ENCODE peak calls at places on chromosomes 16 and 17, in nine cellular contexts. One of them, this sample, is unnamed.

GRCh38 chr16:46586011-46586577 is 35.1 kb downstream of the SHCBP1 start:
- DNase-seq in NCI-H146: no peak
- DNase-seq in hepatocyte: no peak
- DNase-seq in NCI-H1092: no peak
- DNase-seq in mesenteric fat pad: no peak
- DNase-seq in HT-29: no peak
- DNase-seq in RWPE1: no peak
- DNase-seq in stomach: no peak
- DNase-seq in HS-27A: no peak
- DNase-seq in this sample: no peak

GRCh38 chr16:49788505-49788904 is 67.4 kb downstream of the ZNF423 start:
- DNase-seq in RWPE1: no peak
- DNase-seq in stomach: no peak
- DNase-seq in HS-27A: no peak
- DNase-seq in NCI-H1092: no peak
- DNase-seq in NCI-H146: no peak
- DNase-seq in hepatocyte: no peak
- DNase-seq in HT-29: no peak
- DNase-seq in mesenteric fat pad: no peak
- DNase-seq in this sample: no peak

GRCh38 chr17:41825175-41825845 is 10.7 kb downstream of the NT5C3B start:
- DNase-seq in NCI-H146: no peak
- DNase-seq in HT-29: no peak
- DNase-seq in RWPE1: no peak
- DNase-seq in hepatocyte: no peak
- DNase-seq in HS-27A: no peak
- DNase-seq in NCI-H1092: no peak
- DNase-seq in mesenteric fat pad: no peak
- DNase-seq in stomach: no peak
- DNase-seq in this sample: no peak

GRCh38 chr16:85360323-85361277 is 248.3 kb upstream of the CIBAR2 start:
- DNase-seq in NCI-H1092: peak; percentile 87
- DNase-seq in hepatocyte: peak; percentile 63
- DNase-seq in mesenteric fat pad: no peak
- DNase-seq in RWPE1: peak; percentile 84
- DNase-seq in HS-27A: no peak
- DNase-seq in stomach: peak; percentile 77
- DNase-seq in NCI-H146: peak; percentile 92
- DNase-seq in HT-29: peak; percentile 57
- DNase-seq in this sample: peak; percentile 98

GRCh38 chr17:80025140-80025539 is 10.5 kb downstream of the TBC1D16 start:
- DNase-seq in HS-27A: no peak
- DNase-seq in NCI-H146: peak; percentile 89
- DNase-seq in mesenteric fat pad: no peak
- DNase-seq in RWPE1: no peak
- DNase-seq in HT-29: no peak
- DNase-seq in NCI-H1092: peak; percentile 67
- DNase-seq in stomach: no peak
- DNase-seq in hepatocyte: peak; percentile 50
- DNase-seq in this sample: peak; percentile 86

GRCh38 chr17:61449707-61450640 is 2.2 kb upstream of the TBX4 start:
- DNase-seq in stomach: no peak
- DNase-seq in HS-27A: no peak
- DNase-seq in hepatocyte: no peak
- DNase-seq in NCI-H1092: no peak
- DNase-seq in NCI-H146: no peak
- DNase-seq in HT-29: no peak
- DNase-seq in mesenteric fat pad: no peak
- DNase-seq in RWPE1: no peak
- DNase-seq in this sample: no peak

GRCh38 chr17:47810200-47810821 is 11.3 kb downstream of the OSBPL7 start:
- DNase-seq in HT-29: peak; percentile 72
- DNase-seq in NCI-H1092: no peak
- DNase-seq in NCI-H146: no peak
- DNase-seq in stomach: peak; percentile 82
- DNase-seq in mesenteric fat pad: peak; percentile 90
- DNase-seq in hepatocyte: peak; percentile 93
- DNase-seq in HS-27A: peak; percentile 67
- DNase-seq in RWPE1: peak; percentile 83
- DNase-seq in this sample: peak; percentile 90

GRCh38 chr17:80264048-80264792 is 3.6 kb downstream of the RNF213 start:
- DNase-seq in stomach: peak; percentile 37
- DNase-seq in HS-27A: no peak
- DNase-seq in HT-29: no peak
- DNase-seq in mesenteric fat pad: no peak
- DNase-seq in NCI-H1092: no peak
- DNase-seq in NCI-H146: no peak
- DNase-seq in RWPE1: no peak
- DNase-seq in hepatocyte: no peak
- DNase-seq in this sample: no peak

GRCh38 chr17:8503368-8503767 is 67.7 kb downstream of the NDEL1 start:
- DNase-seq in HT-29: no peak
- DNase-seq in HS-27A: no peak
- DNase-seq in RWPE1: no peak
- DNase-seq in NCI-H146: peak; percentile 36
- DNase-seq in stomach: no peak
- DNase-seq in NCI-H1092: no peak
- DNase-seq in hepatocyte: no peak
- DNase-seq in mesenteric fat pad: no peak
- DNase-seq in this sample: no peak

GRCh38 chr16:12182202-12182601 is 205.7 kb downstream of the SNX29 start:
- DNase-seq in HS-27A: no peak
- DNase-seq in stomach: no peak
- DNase-seq in hepatocyte: no peak
- DNase-seq in HT-29: no peak
- DNase-seq in NCI-H146: peak; percentile 68
- DNase-seq in NCI-H1092: no peak
- DNase-seq in mesenteric fat pad: no peak
- DNase-seq in RWPE1: no peak
- DNase-seq in this sample: no peak

GRCh38 chr16:21656795-21657768 is 4.7 kb upstream of the IGSF6 start:
- DNase-seq in stomach: no peak
- DNase-seq in HT-29: peak; percentile 59
- DNase-seq in NCI-H146: peak; percentile 23
- DNase-seq in hepatocyte: peak; percentile 70
- DNase-seq in RWPE1: peak; percentile 69
- DNase-seq in NCI-H1092: no peak
- DNase-seq in mesenteric fat pad: no peak
- DNase-seq in HS-27A: no peak
- DNase-seq in this sample: peak; percentile 65

GRCh38 chr16:70407811-70408274 is 31.1 kb downstream of the ST3GAL2 start:
- DNase-seq in RWPE1: no peak
- DNase-seq in mesenteric fat pad: no peak
- DNase-seq in HS-27A: no peak
- DNase-seq in hepatocyte: no peak
- DNase-seq in stomach: no peak
- DNase-seq in NCI-H146: no peak
- DNase-seq in NCI-H1092: no peak
- DNase-seq in HT-29: no peak
- DNase-seq in this sample: no peak

GRCh38 chr16:57049678-57050077 is 42.7 kb upstream of the CPNE2 start:
- DNase-seq in mesenteric fat pad: no peak
- DNase-seq in NCI-H1092: no peak
- DNase-seq in NCI-H146: no peak
- DNase-seq in hepatocyte: no peak
- DNase-seq in HT-29: no peak
- DNase-seq in RWPE1: no peak
- DNase-seq in stomach: no peak
- DNase-seq in HS-27A: no peak
- DNase-seq in this sample: no peak

GRCh38 chr16:27228621-27229501 is 25.5 kb downstream of the KDM8 start:
- DNase-seq in HS-27A: no peak
- DNase-seq in RWPE1: no peak
- DNase-seq in hepatocyte: peak; percentile 52
- DNase-seq in NCI-H1092: no peak
- DNase-seq in HT-29: no peak
- DNase-seq in mesenteric fat pad: no peak
- DNase-seq in NCI-H146: peak; percentile 66
- DNase-seq in stomach: no peak
- DNase-seq in this sample: peak; percentile 3

GRCh38 chr17:77441130-77441920 is 300.6 kb downstream of the SEC14L1 start:
- DNase-seq in HT-29: no peak
- DNase-seq in mesenteric fat pad: no peak
- DNase-seq in stomach: no peak
- DNase-seq in RWPE1: no peak
- DNase-seq in NCI-H146: no peak
- DNase-seq in HS-27A: no peak
- DNase-seq in hepatocyte: no peak
- DNase-seq in NCI-H1092: no peak
- DNase-seq in this sample: peak; percentile 53

GRCh38 chr16:84043486-84044107 is 1.0 kb upstream of the SLC38A8 start:
- DNase-seq in HT-29: no peak
- DNase-seq in NCI-H146: peak; percentile 85
- DNase-seq in HS-27A: no peak
- DNase-seq in mesenteric fat pad: no peak
- DNase-seq in RWPE1: no peak
- DNase-seq in hepatocyte: no peak
- DNase-seq in stomach: no peak
- DNase-seq in NCI-H1092: no peak
- DNase-seq in this sample: peak; percentile 77

GRCh38 chr17:46903762-46904672 is 18.9 kb upstream of the GOSR2 start:
- DNase-seq in HS-27A: no peak
- DNase-seq in NCI-H1092: no peak
- DNase-seq in HT-29: no peak
- DNase-seq in hepatocyte: no peak
- DNase-seq in NCI-H146: no peak
- DNase-seq in mesenteric fat pad: peak; percentile 47
- DNase-seq in stomach: no peak
- DNase-seq in RWPE1: no peak
- DNase-seq in this sample: no peak

GRCh38 chr17:17887752-17888304 is 51.0 kb upstream of the SREBF1 start:
- DNase-seq in mesenteric fat pad: no peak
- DNase-seq in HS-27A: no peak
- DNase-seq in HT-29: no peak
- DNase-seq in hepatocyte: no peak
- DNase-seq in NCI-H146: no peak
- DNase-seq in stomach: no peak
- DNase-seq in NCI-H1092: no peak
- DNase-seq in RWPE1: no peak
- DNase-seq in this sample: no peak

GRCh38 chr16:59090501-59090900 is 356.4 kb upstream of the GOT2 start:
- DNase-seq in stomach: no peak
- DNase-seq in hepatocyte: no peak
- DNase-seq in RWPE1: no peak
- DNase-seq in NCI-H1092: no peak
- DNase-seq in NCI-H146: no peak
- DNase-seq in HT-29: no peak
- DNase-seq in mesenteric fat pad: no peak
- DNase-seq in HS-27A: no peak
- DNase-seq in this sample: no peak

GRCh38 chr17:50681260-50682200 is 26.2 kb downstream of the ANKRD40 start:
- DNase-seq in HS-27A: peak; percentile 49
- DNase-seq in stomach: no peak
- DNase-seq in HT-29: peak; percentile 66
- DNase-seq in NCI-H1092: peak; percentile 52
- DNase-seq in NCI-H146: peak; percentile 61
- DNase-seq in RWPE1: peak; percentile 70
- DNase-seq in hepatocyte: peak; percentile 82
- DNase-seq in mesenteric fat pad: no peak
- DNase-seq in this sample: peak; percentile 78

GRCh38 chr16:55861288-55861687 is 13.9 kb downstream of the CES5A start:
- DNase-seq in hepatocyte: no peak
- DNase-seq in stomach: no peak
- DNase-seq in RWPE1: no peak
- DNase-seq in HT-29: no peak
- DNase-seq in mesenteric fat pad: no peak
- DNase-seq in HS-27A: no peak
- DNase-seq in NCI-H1092: no peak
- DNase-seq in NCI-H146: no peak
- DNase-seq in this sample: no peak

GRCh38 chr17:76145231-76146052 is 4.4 kb upstream of the FOXJ1 start:
- DNase-seq in hepatocyte: no peak
- DNase-seq in NCI-H1092: no peak
- DNase-seq in RWPE1: no peak
- DNase-seq in stomach: no peak
- DNase-seq in HS-27A: no peak
- DNase-seq in HT-29: no peak
- DNase-seq in NCI-H146: peak; percentile 85
- DNase-seq in mesenteric fat pad: no peak
- DNase-seq in this sample: peak; percentile 99

GRCh38 chr16:30032083-30032819 is 1.2 kb upstream of the TLCD3B start:
- DNase-seq in hepatocyte: peak; percentile 71
- DNase-seq in HS-27A: peak; percentile 42
- DNase-seq in stomach: peak; percentile 48
- DNase-seq in NCI-H146: peak; percentile 85
- DNase-seq in RWPE1: peak; percentile 51
- DNase-seq in mesenteric fat pad: no peak
- DNase-seq in HT-29: peak; percentile 78
- DNase-seq in NCI-H1092: peak; percentile 81
- DNase-seq in this sample: peak; percentile 77

GRCh38 chr17:17191346-17191792 is 14.8 kb downstream of the PLD6 start:
- DNase-seq in stomach: no peak
- DNase-seq in NCI-H1092: no peak
- DNase-seq in hepatocyte: no peak
- DNase-seq in NCI-H146: no peak
- DNase-seq in mesenteric fat pad: no peak
- DNase-seq in RWPE1: no peak
- DNase-seq in HS-27A: peak; percentile 55
- DNase-seq in HT-29: no peak
- DNase-seq in this sample: no peak

GRCh38 chr17:30788918-30789317 is 35.6 kb downstream of the CRLF3 start:
- DNase-seq in HT-29: no peak
- DNase-seq in hepatocyte: no peak
- DNase-seq in RWPE1: no peak
- DNase-seq in stomach: no peak
- DNase-seq in NCI-H146: no peak
- DNase-seq in NCI-H1092: no peak
- DNase-seq in mesenteric fat pad: no peak
- DNase-seq in HS-27A: no peak
- DNase-seq in this sample: no peak

GRCh38 chr16:88619859-88620655 is 18.3 kb upstream of the IL17C start:
- DNase-seq in HT-29: no peak
- DNase-seq in mesenteric fat pad: no peak
- DNase-seq in hepatocyte: no peak
- DNase-seq in HS-27A: no peak
- DNase-seq in RWPE1: no peak
- DNase-seq in NCI-H146: no peak
- DNase-seq in NCI-H1092: no peak
- DNase-seq in stomach: no peak
- DNase-seq in this sample: no peak

GRCh38 chr16:30697264-30698138 is 1.5 kb upstream of the SRCAP start:
- DNase-seq in RWPE1: peak; percentile 97
- DNase-seq in NCI-H1092: peak; percentile 97
- DNase-seq in NCI-H146: peak; percentile 98
- DNase-seq in hepatocyte: no peak
- DNase-seq in stomach: no peak
- DNase-seq in mesenteric fat pad: no peak
- DNase-seq in HS-27A: no peak
- DNase-seq in HT-29: no peak
- DNase-seq in this sample: peak; percentile 97

GRCh38 chr17:9696279-9697044 is 51.1 kb downstream of the USP43 start:
- DNase-seq in NCI-H1092: no peak
- DNase-seq in hepatocyte: no peak
- DNase-seq in mesenteric fat pad: no peak
- DNase-seq in stomach: no peak
- DNase-seq in HT-29: no peak
- DNase-seq in HS-27A: no peak
- DNase-seq in RWPE1: no peak
- DNase-seq in NCI-H146: no peak
- DNase-seq in this sample: no peak

This sample was measured in DMS53.